ENCODE peak calls at places on chromosomes 6 and 20, in four cellular contexts. H, D, M and O are unnamed samples.

GRCh38 chr20:56171087-56172012 is 77.2 kb upstream of the MC3R start:
- DNase-seq in H (no peak), D (no peak), M (no peak), O (no peak)

GRCh38 chr6:85496856-85497255 is 47.0 kb downstream of the NT5E start:
- DNase-seq in H (no peak), D (no peak), M (no peak), O (no peak)

GRCh38 chr6:54010340-54011276 is 100.6 kb upstream of the MLIP start:
- DNase-seq in H (no peak), D (no peak), M (no peak), O (no peak)

GRCh38 chr6:101001012-101001411 is 119.9 kb upstream of the ASCC3 start:
- DNase-seq in H (no peak), D (no peak), M (no peak), O (no peak)

GRCh38 chr20:45306431-45306982 is at the start of gene RBPJL:
- DNase-seq in H (no peak), D (no peak), M (peak), O (no peak)

GRCh38 chr6:90222724-90223198 is 73.9 kb downstream of the BACH2 start:
- DNase-seq in H (peak), D (peak), M (no peak), O (no peak)

GRCh38 chr6:165990216-165990615 is 177.4 kb downstream of the TBXT start:
- DNase-seq in H (no peak), D (no peak), M (no peak), O (no peak)

GRCh38 chr20:44788706-44789456 is 21.5 kb downstream of the RIMS4 start:
- DNase-seq in H (no peak), D (no peak), M (no peak), O (no peak)

GRCh38 chr20:16732506-16733152 is 2.8 kb downstream of the SNRPB2 start:
- DNase-seq in H (no peak), D (no peak), M (no peak), O (no peak)

GRCh38 chr6:10695086-10695657 is 400 bp downstream of the PAK1IP1 start:
- DNase-seq in H (peak), D (peak), M (no peak), O (no peak)

GRCh38 chr6:39076993-39077535 is 28.5 kb downstream of the GLP1R start:
- DNase-seq in H (no peak), D (no peak), M (no peak), O (no peak)

GRCh38 chr6:150492507-150492906 is 107.2 kb upstream of the PLEKHG1 start:
- DNase-seq in H (peak), D (no peak), M (peak), O (no peak)

GRCh38 chr6:116145786-116146675 is 20.1 kb upstream of the COL10A1 start:
- DNase-seq in H (no peak), D (no peak), M (no peak), O (no peak)

GRCh38 chr6:116139917-116140316 is 14.0 kb upstream of the COL10A1 start:
- DNase-seq in H (no peak), D (no peak), M (no peak), O (no peak)

GRCh38 chr6:116144590-116144989 is 18.7 kb upstream of the COL10A1 start:
- DNase-seq in H (no peak), D (peak), M (no peak), O (no peak)
- TF ChIP-seq BHLHE40 in H (no peak), D (no peak), M (no peak), O (no peak)

GRCh38 chr20:40812415-40813212 is 123.6 kb upstream of the MAFB start:
- DNase-seq in H (no peak), D (no peak), M (no peak), O (no peak)
- TF ChIP-seq BHLHE40 in H (no peak), D (no peak), M (no peak), O (no peak)

DNA sequence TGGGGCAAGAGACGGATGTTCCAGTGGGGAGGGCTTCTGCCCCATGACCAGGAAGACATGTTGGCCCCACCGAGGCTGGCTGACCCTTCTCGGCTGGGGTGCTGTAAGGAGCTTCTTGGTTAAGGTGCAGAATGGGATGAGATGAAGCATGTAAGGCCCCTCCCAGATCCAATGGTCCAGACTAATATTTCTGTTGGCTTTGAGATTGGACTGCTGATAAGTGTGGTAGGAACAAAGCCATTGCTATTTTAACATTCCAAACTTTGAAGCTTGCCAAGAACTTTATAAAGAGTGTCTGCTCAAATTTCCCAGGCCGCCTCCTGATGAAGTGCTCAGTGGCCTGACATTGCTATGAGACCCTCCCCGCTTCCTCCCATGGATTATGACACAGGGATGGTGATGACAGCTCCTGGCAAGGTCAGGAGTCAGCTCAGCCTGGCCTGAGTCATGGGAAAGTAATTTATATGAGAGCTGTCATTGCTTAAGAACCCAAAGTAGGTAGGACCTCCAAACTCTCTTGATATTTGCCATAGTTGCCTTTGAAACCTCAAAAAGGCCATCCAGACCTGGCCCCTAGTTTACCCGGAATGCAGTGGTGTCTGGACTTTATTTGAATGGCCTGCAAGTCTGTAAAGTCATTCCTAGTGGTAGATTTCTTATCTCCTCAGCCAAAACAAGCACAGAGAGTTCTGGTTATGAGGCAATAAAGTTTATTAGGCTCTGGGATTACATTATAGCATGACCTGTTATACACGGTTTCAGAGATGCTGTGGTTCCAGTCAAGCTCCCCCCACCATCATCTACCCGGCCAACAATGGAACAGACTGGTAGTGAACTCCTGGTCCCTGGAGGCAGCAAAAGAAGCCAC is 55.2 kb downstream of the TGM2 start:
- DNase-seq in H (peak), D (peak), M (no peak), O (peak)
- TF ChIP-seq BHLHE40 in H (no peak), D (peak), M (no peak), O (no peak)

GRCh38 chr20:52192296-52193007 is 873 bp upstream of the ZFP64 start:
- DNase-seq in H (peak), D (no peak), M (peak), O (no peak)

GRCh38 chr20:52193133-52193532 is 1.6 kb upstream of the ZFP64 start:
- DNase-seq in H (no peak), D (no peak), M (no peak), O (no peak)

GRCh38 chr20:52191436-52192295 is at the start of gene ZFP64:
- DNase-seq in H (peak), D (peak), M (peak), O (peak)

GRCh38 chr20:52191132-52191435 is 495 bp downstream of the ZFP64 start:
- DNase-seq in H (peak), D (peak), M (no peak), O (peak)

GRCh38 chr20:52190437-52191131 is 995 bp downstream of the ZFP64 start:
- DNase-seq in H (peak), D (peak), M (peak), O (peak)
- TF ChIP-seq BHLHE40 in H (no peak), D (no peak), M (no peak), O (no peak)

GRCh38 chr20:19096847-19097246 is 115.6 kb upstream of the SLC24A3 start:
- DNase-seq in H (no peak), D (no peak), M (no peak), O (no peak)

GRCh38 chr20:19098806-19099578 is 113.5 kb upstream of the SLC24A3 start:
- DNase-seq in H (no peak), D (no peak), M (no peak), O (no peak)

GRCh38 chr20:19100975-19101374 is 111.5 kb upstream of the SLC24A3 start:
- DNase-seq in H (no peak), D (no peak), M (no peak), O (no peak)

GRCh38 chr20:19098092-19098491 is 114.3 kb upstream of the SLC24A3 start:
- DNase-seq in H (no peak), D (no peak), M (no peak), O (no peak)

GRCh38 chr20:19099586-19100555 is 112.6 kb upstream of the SLC24A3 start:
- DNase-seq in H (no peak), D (no peak), M (no peak), O (no peak)
- TF ChIP-seq BHLHE40 in H (no peak), D (no peak), M (no peak), O (no peak)

GRCh38 chr6:25105070-25105925 is 169.5 kb upstream of the RIPOR2 start:
- DNase-seq in H (no peak), D (peak), M (no peak), O (no peak)

GRCh38 chr6:25111782-25112181 is 167.4 kb upstream of the CARMIL1 start:
- DNase-seq in H (no peak), D (no peak), M (no peak), O (no peak)

GRCh38 chr6:25112207-25112874 is 166.8 kb upstream of the CARMIL1 start:
- DNase-seq in H (no peak), D (no peak), M (no peak), O (no peak)

GRCh38 chr6:25103603-25104002 is 167.8 kb upstream of the RIPOR2 start:
- DNase-seq in H (no peak), D (no peak), M (no peak), O (no peak)

GRCh38 chr6:25107218-25107617 is 171.5 kb upstream of the RIPOR2 start:
- DNase-seq in H (no peak), D (no peak), M (no peak), O (no peak)
- TF ChIP-seq BHLHE40 in H (no peak), D (no peak), M (no peak), O (no peak)

GRCh38 chr6:232896-233640 is 59.2 kb upstream of the DUSP22 start:
- DNase-seq in H (no peak), D (no peak), M (no peak), O (no peak)
- TF ChIP-seq BHLHE40 in H (no peak), D (no peak), M (no peak), O (no peak)

GRCh38 chr20:542777-543368 is 717 bp downstream of the CSNK2A1 start:
- DNase-seq in H (peak), D (no peak), M (no peak), O (peak)
- TF ChIP-seq BHLHE40 in H (no peak), D (no peak), M (no peak), O (no peak)